ENCODE peak calls at places on chromosomes 7 and 10, in eight cellular contexts. One of them, this sample, is unnamed. For H3K9me3, the result is how much of the 10 kb centered on the place peaks cover.

GRCh38 chr10:47173929-47174442 is 126.0 kb upstream of the GDF10 start:
- DNase-seq in IMR-90: no peak
- DNase-seq in kidney: no peak
- DNase-seq in effector memory CD4-positive, alpha-beta T cell: no peak
- DNase-seq in GM12878: no peak
- DNase-seq in adrenal gland: no peak
- DNase-seq in neural progenitor cell: no peak
- DNase-seq in fibroblast of lung: no peak
- DNase-seq in this sample: no peak

GRCh38 chr10:104209575-104210198 is 22.5 kb downstream of the CFAP43 start:
- DNase-seq in kidney: no peak
- DNase-seq in adrenal gland: peak
- DNase-seq in effector memory CD4-positive, alpha-beta T cell: peak
- DNase-seq in GM12878: no peak
- DNase-seq in fibroblast of lung: peak
- DNase-seq in neural progenitor cell: peak
- DNase-seq in IMR-90: peak
- DNase-seq in this sample: peak

GRCh38 chr7:1611708-1612241 is 41.9 kb upstream of the PSMG3 start:
- DNase-seq in effector memory CD4-positive, alpha-beta T cell: no peak
- DNase-seq in fibroblast of lung: peak
- DNase-seq in IMR-90: peak
- DNase-seq in GM12878: no peak
- DNase-seq in adrenal gland: no peak
- DNase-seq in neural progenitor cell: no peak
- DNase-seq in kidney: no peak
- DNase-seq in this sample: peak

GRCh38 chr10:123150986-123151738 is 3.0 kb upstream of the BUB3 start:
- DNase-seq in fibroblast of lung: peak
- DNase-seq in IMR-90: peak
- DNase-seq in neural progenitor cell: peak
- DNase-seq in kidney: peak
- DNase-seq in GM12878: no peak
- DNase-seq in effector memory CD4-positive, alpha-beta T cell: no peak
- DNase-seq in adrenal gland: no peak
- DNase-seq in this sample: no peak

GRCh38 chr10:43961523-43962345 is 313.1 kb upstream of the ZNF32 start:
- DNase-seq in adrenal gland: peak
- DNase-seq in effector memory CD4-positive, alpha-beta T cell: no peak
- DNase-seq in IMR-90: no peak
- DNase-seq in kidney: no peak
- DNase-seq in fibroblast of lung: peak
- DNase-seq in GM12878: no peak
- DNase-seq in neural progenitor cell: no peak
- DNase-seq in this sample: no peak

GRCh38 chr10:17548162-17548561 is 69.0 kb downstream of the HACD1 start:
- DNase-seq in kidney: no peak
- DNase-seq in effector memory CD4-positive, alpha-beta T cell: no peak
- DNase-seq in neural progenitor cell: no peak
- DNase-seq in fibroblast of lung: peak
- DNase-seq in GM12878: no peak
- DNase-seq in adrenal gland: no peak
- DNase-seq in IMR-90: no peak
- DNase-seq in this sample: no peak

GRCh38 chr10:8213735-8214134 is 159.2 kb downstream of the GATA3 start:
- DNase-seq in adrenal gland: no peak
- DNase-seq in GM12878: no peak
- DNase-seq in neural progenitor cell: no peak
- DNase-seq in IMR-90: no peak
- DNase-seq in kidney: no peak
- DNase-seq in effector memory CD4-positive, alpha-beta T cell: no peak
- DNase-seq in fibroblast of lung: no peak
- DNase-seq in this sample: no peak

GRCh38 chr7:96993453-96993865 is 11.9 kb upstream of the DLX6 start:
- DNase-seq in fibroblast of lung: no peak
- DNase-seq in adrenal gland: no peak
- DNase-seq in kidney: no peak
- DNase-seq in neural progenitor cell: no peak
- DNase-seq in effector memory CD4-positive, alpha-beta T cell: no peak
- DNase-seq in GM12878: no peak
- DNase-seq in IMR-90: no peak
- DNase-seq in this sample: no peak

GRCh38 chr10:89425000-89425399 is 10.6 kb downstream of the IFIT5 start:
- DNase-seq in neural progenitor cell: no peak
- DNase-seq in effector memory CD4-positive, alpha-beta T cell: no peak
- DNase-seq in adrenal gland: no peak
- DNase-seq in GM12878: no peak
- DNase-seq in kidney: no peak
- DNase-seq in IMR-90: no peak
- DNase-seq in fibroblast of lung: no peak
- DNase-seq in this sample: no peak

GRCh38 chr7:33773053-33773452 is 132.3 kb upstream of the BMPER start:
- DNase-seq in GM12878: no peak
- DNase-seq in IMR-90: peak
- DNase-seq in fibroblast of lung: peak
- DNase-seq in kidney: no peak
- DNase-seq in adrenal gland: no peak
- DNase-seq in effector memory CD4-positive, alpha-beta T cell: no peak
- DNase-seq in neural progenitor cell: no peak
- DNase-seq in this sample: no peak

GRCh38 chr10:132148261-132149251 is 38.2 kb upstream of the DPYSL4 start:
- DNase-seq in adrenal gland: no peak
- DNase-seq in kidney: peak
- DNase-seq in IMR-90: no peak
- DNase-seq in fibroblast of lung: no peak
- DNase-seq in effector memory CD4-positive, alpha-beta T cell: no peak
- DNase-seq in neural progenitor cell: no peak
- DNase-seq in GM12878: no peak
- DNase-seq in this sample: no peak

GRCh38 chr10:8951440-8952089 is 897.1 kb downstream of the GATA3 start:
- DNase-seq in adrenal gland: no peak
- DNase-seq in neural progenitor cell: no peak
- DNase-seq in kidney: no peak
- DNase-seq in IMR-90: no peak
- DNase-seq in effector memory CD4-positive, alpha-beta T cell: no peak
- DNase-seq in GM12878: no peak
- DNase-seq in fibroblast of lung: no peak
- DNase-seq in this sample: no peak

GRCh38 chr10:29119374-29119773 is 169.5 kb upstream of the LYZL1 start:
- DNase-seq in neural progenitor cell: peak
- DNase-seq in IMR-90: peak
- DNase-seq in fibroblast of lung: no peak
- DNase-seq in adrenal gland: peak
- DNase-seq in effector memory CD4-positive, alpha-beta T cell: no peak
- DNase-seq in kidney: no peak
- DNase-seq in GM12878: no peak
- DNase-seq in this sample: peak

GRCh38 chr10:81876253-81876731 is 1.3 kb downstream of the NRG3 start:
- DNase-seq in effector memory CD4-positive, alpha-beta T cell: no peak
- DNase-seq in IMR-90: no peak
- DNase-seq in fibroblast of lung: no peak
- DNase-seq in adrenal gland: no peak
- DNase-seq in GM12878: no peak
- DNase-seq in kidney: peak
- DNase-seq in neural progenitor cell: peak
- DNase-seq in this sample: no peak

GRCh38 chr7:5630670-5631069 is 150.8 kb downstream of the RNF216 start:
- DNase-seq in neural progenitor cell: no peak
- DNase-seq in IMR-90: no peak
- DNase-seq in effector memory CD4-positive, alpha-beta T cell: no peak
- DNase-seq in GM12878: no peak
- DNase-seq in adrenal gland: no peak
- DNase-seq in kidney: no peak
- DNase-seq in fibroblast of lung: no peak
- DNase-seq in this sample: no peak

GRCh38 chr7:140640060-140640611 is 477 bp downstream of the DENND2A start:
- DNase-seq in IMR-90: peak
- DNase-seq in kidney: peak
- DNase-seq in GM12878: no peak
- DNase-seq in neural progenitor cell: peak
- DNase-seq in adrenal gland: no peak
- DNase-seq in fibroblast of lung: peak
- DNase-seq in effector memory CD4-positive, alpha-beta T cell: no peak
- DNase-seq in this sample: peak

GRCh38 chr7:67423058-67423457 is 426.4 kb downstream of the TYW1 start:
- DNase-seq in fibroblast of lung: no peak
- DNase-seq in kidney: no peak
- DNase-seq in adrenal gland: no peak
- DNase-seq in effector memory CD4-positive, alpha-beta T cell: no peak
- DNase-seq in GM12878: no peak
- DNase-seq in neural progenitor cell: no peak
- DNase-seq in IMR-90: no peak
- DNase-seq in this sample: peak

GRCh38 chr7:36583318-36583717 is 141.0 kb downstream of the AOAH start:
- DNase-seq in neural progenitor cell: no peak
- DNase-seq in kidney: no peak
- DNase-seq in fibroblast of lung: peak
- DNase-seq in adrenal gland: no peak
- DNase-seq in IMR-90: peak
- DNase-seq in effector memory CD4-positive, alpha-beta T cell: no peak
- DNase-seq in GM12878: no peak
- DNase-seq in this sample: no peak

GRCh38 chr10:42969909-42970308 is 107.0 kb upstream of the RET start:
- DNase-seq in effector memory CD4-positive, alpha-beta T cell: no peak
- DNase-seq in neural progenitor cell: no peak
- DNase-seq in GM12878: no peak
- DNase-seq in adrenal gland: no peak
- DNase-seq in kidney: peak
- DNase-seq in IMR-90: no peak
- DNase-seq in fibroblast of lung: no peak
- DNase-seq in this sample: no peak

GRCh38 chr10:117544729-117545140 is 2.2 kb downstream of the EMX2 start:
- DNase-seq in fibroblast of lung: no peak
- DNase-seq in GM12878: no peak
- DNase-seq in kidney: peak
- DNase-seq in adrenal gland: no peak
- DNase-seq in IMR-90: no peak
- DNase-seq in effector memory CD4-positive, alpha-beta T cell: no peak
- DNase-seq in neural progenitor cell: peak
- DNase-seq in this sample: no peak
- H3K4me3 ChIP-seq in fibroblast of lung: no peak
- H3K4me3 ChIP-seq in GM12878: no peak
- H3K4me3 ChIP-seq in kidney: peak
- H3K4me3 ChIP-seq in adrenal gland: peak
- H3K4me3 ChIP-seq in IMR-90: no peak
- H3K4me3 ChIP-seq in effector memory CD4-positive, alpha-beta T cell: no peak
- H3K4me3 ChIP-seq in neural progenitor cell: peak
- H3K4me3 ChIP-seq in this sample: peak

GRCh38 chr10:109115179-109115578 is 808.1 kb downstream of the XPNPEP1 start:
- DNase-seq in fibroblast of lung: no peak
- DNase-seq in adrenal gland: no peak
- DNase-seq in effector memory CD4-positive, alpha-beta T cell: no peak
- DNase-seq in kidney: no peak
- DNase-seq in neural progenitor cell: no peak
- DNase-seq in IMR-90: no peak
- DNase-seq in GM12878: no peak
- DNase-seq in this sample: no peak

DNA sequence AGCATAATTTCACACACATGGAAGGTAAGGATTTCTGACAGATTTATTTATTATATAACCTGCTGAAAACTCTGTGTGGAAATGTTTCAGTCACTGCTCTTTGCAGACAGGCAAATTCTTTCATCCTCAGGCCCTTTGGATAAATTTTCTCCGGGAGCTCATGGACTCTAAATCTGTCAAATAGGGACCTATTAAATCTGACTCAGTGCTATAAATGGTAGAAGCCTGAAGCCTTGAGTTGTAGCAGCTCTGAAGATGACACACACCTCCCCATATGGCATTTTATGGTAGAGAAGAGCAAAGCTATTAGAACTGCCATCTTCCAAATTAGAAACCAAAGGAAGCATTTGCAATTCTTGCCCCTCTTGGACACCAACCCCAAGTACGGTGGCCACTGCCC is 808.7 kb downstream of the XPNPEP1 start:
- DNase-seq in IMR-90: no peak
- DNase-seq in adrenal gland: no peak
- DNase-seq in GM12878: no peak
- DNase-seq in kidney: no peak
- DNase-seq in neural progenitor cell: no peak
- DNase-seq in fibroblast of lung: no peak
- DNase-seq in effector memory CD4-positive, alpha-beta T cell: no peak
- DNase-seq in this sample: no peak
- H3K9me3 ChIP-seq in IMR-90: under half
- H3K9me3 ChIP-seq in adrenal gland: under half
- H3K9me3 ChIP-seq in GM12878: under half
- H3K9me3 ChIP-seq in kidney: under half
- H3K9me3 ChIP-seq in neural progenitor cell: under half
- H3K9me3 ChIP-seq in fibroblast of lung: under half
- H3K9me3 ChIP-seq in effector memory CD4-positive, alpha-beta T cell: under half
- H3K9me3 ChIP-seq in this sample: under half

DNA sequence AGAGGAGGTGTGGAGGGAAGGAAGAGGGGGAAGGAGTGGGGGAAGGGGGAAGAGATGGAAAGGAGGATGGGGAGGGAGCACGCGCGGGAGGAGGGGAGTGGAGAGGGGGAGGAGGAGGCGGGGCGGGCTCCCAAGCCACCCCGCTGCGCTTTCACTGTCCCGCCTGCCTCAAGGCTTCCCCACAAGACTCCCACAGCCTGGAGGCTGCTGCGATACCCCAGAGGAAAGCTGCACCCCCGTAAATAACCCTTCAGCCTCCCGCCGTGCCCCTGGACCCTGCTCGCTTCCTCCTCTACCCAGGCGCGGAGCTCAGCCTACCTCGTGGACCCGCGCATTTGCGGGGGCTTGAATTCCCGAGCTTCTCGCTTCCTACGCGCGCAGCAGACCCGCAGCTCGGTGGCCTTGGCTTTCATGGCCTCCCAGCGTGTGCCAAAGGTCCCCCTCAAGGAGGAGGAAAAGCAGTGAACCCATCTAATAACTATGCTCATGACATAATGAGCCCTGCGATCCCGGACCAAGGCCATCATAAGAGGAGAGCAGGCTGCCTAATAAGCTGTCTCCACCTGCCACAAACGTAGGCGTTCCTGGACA is at the start of gene C10orf67:
- DNase-seq in kidney: peak
- DNase-seq in effector memory CD4-positive, alpha-beta T cell: no peak
- DNase-seq in adrenal gland: peak
- DNase-seq in IMR-90: peak
- DNase-seq in GM12878: no peak
- DNase-seq in neural progenitor cell: peak
- DNase-seq in fibroblast of lung: peak
- DNase-seq in this sample: no peak
- H3K27ac ChIP-seq in kidney: peak
- H3K27ac ChIP-seq in effector memory CD4-positive, alpha-beta T cell: peak
- H3K27ac ChIP-seq in adrenal gland: no peak
- H3K27ac ChIP-seq in IMR-90: peak
- H3K27ac ChIP-seq in GM12878: no peak
- H3K27ac ChIP-seq in neural progenitor cell: no peak
- H3K27ac ChIP-seq in fibroblast of lung: peak
- H3K27ac ChIP-seq in this sample: peak

DNA sequence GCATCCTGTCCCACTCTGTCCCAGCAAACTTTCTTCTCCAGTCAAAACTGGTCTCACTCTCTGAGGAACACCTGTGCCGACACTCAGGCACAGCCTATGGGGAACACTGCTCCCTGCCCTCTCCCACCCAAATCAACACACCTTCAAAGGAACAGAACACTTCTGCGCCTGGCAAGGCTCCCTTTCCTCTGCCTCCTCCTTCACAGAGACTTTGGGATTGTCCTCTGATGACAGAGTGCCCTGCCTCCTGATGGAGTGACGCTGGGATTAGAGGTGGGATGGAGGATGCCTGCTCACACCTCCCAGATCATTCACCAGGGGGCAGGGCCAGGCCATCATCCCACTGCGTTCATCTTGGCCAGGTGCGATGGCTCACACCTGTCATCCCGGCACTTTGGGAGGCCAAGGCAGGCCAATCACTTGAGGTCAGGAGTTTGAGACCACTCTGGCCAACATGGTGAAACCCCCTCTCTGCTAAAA is 26.5 kb downstream of the KLF6 start:
- DNase-seq in GM12878: no peak
- DNase-seq in kidney: no peak
- DNase-seq in adrenal gland: no peak
- DNase-seq in effector memory CD4-positive, alpha-beta T cell: no peak
- DNase-seq in IMR-90: no peak
- DNase-seq in neural progenitor cell: no peak
- DNase-seq in fibroblast of lung: no peak
- DNase-seq in this sample: no peak
- H3K4me3 ChIP-seq in GM12878: no peak
- H3K4me3 ChIP-seq in kidney: no peak
- H3K4me3 ChIP-seq in adrenal gland: no peak
- H3K4me3 ChIP-seq in effector memory CD4-positive, alpha-beta T cell: no peak
- H3K4me3 ChIP-seq in IMR-90: no peak
- H3K4me3 ChIP-seq in neural progenitor cell: no peak
- H3K4me3 ChIP-seq in fibroblast of lung: no peak
- H3K4me3 ChIP-seq in this sample: no peak